ENCODE peak calls at places on chromosome 19, in five cellular contexts. D, L, A, C and J are unnamed samples. For H3K4me1 and H3K9me3, the result is how much of the 10 kb centered on the place peaks cover.

GRCh38 chr19:52963229-52963760 is 614 bp upstream of the ZNF816 start:
- DNase-seq in A (no peak), C (no peak), L (peak), D (peak), J (peak)

GRCh38 chr19:31725051-31725450 is 375.8 kb upstream of the TSHZ3 start:
- DNase-seq in L (no peak), C (no peak), D (no peak), A (no peak), J (no peak)

GRCh38 chr19:47663911-47664771 is 49.1 kb upstream of the EHD2 start:
- DNase-seq in D (no peak), L (peak), C (peak), A (no peak), J (peak)

GRCh38 chr19:958967-959685 is 25.0 kb upstream of the WDR18 start:
- DNase-seq in L (no peak), A (no peak), C (no peak), D (no peak), J (no peak)

GRCh38 chr19:8074501-8074900 is 21.9 kb downstream of the CCL25 start:
- DNase-seq in C (no peak), L (no peak), D (peak), A (no peak), J (no peak)

GRCh38 chr19:41328157-41328817 is 18.3 kb downstream of the CCDC97 start:
- DNase-seq in D (no peak), L (no peak), A (no peak), C (no peak), J (no peak)

GRCh38 chr19:33809960-33810359 is 13.3 kb downstream of the KCTD15 start:
- DNase-seq in C (no peak), D (no peak), L (no peak), A (no peak), J (no peak)

GRCh38 chr19:35039881-35040456 is 1.6 kb upstream of the HPN start:
- DNase-seq in D (no peak), A (no peak), C (no peak), L (no peak), J (no peak)

GRCh38 chr19:15862444-15862843 is 35.4 kb downstream of the CYP4F2 start:
- DNase-seq in C (no peak), L (no peak), D (no peak), A (no peak), J (no peak)

GRCh38 chr19:35856546-35857149 is at the start of gene KIRREL2:
- DNase-seq in D (peak), A (no peak), C (no peak), L (peak), J (no peak)

GRCh38 chr19:52492991-52493470 is 34.4 kb upstream of the ZNF808 start:
- DNase-seq in A (no peak), L (no peak), C (no peak), D (peak), J (no peak)

GRCh38 chr19:35704218-35704617 is at the start of gene ZBTB32:
- DNase-seq in D (peak), C (no peak), L (no peak), A (no peak), J (peak)

GRCh38 chr19:2138061-2138728 is 13.2 kb downstream of the AP3D1 start:
- DNase-seq in A (no peak), L (no peak), C (no peak), D (no peak), J (no peak)

GRCh38 chr19:42178791-42179500 is 38.5 kb downstream of the DEDD2 start:
- DNase-seq in C (no peak), D (peak), A (no peak), L (no peak), J (no peak)

GRCh38 chr19:47618771-47619170 is 9.8 kb downstream of the BICRA start:
- DNase-seq in D (no peak), L (no peak), C (peak), A (no peak), J (no peak)

GRCh38 chr19:14048439-14049153 is 13.3 kb downstream of the PALM3 start:
- DNase-seq in A (peak), D (peak), C (no peak), L (no peak), J (peak)

GRCh38 chr19:42132030-42132628 is at the start of gene POU2F2:
- DNase-seq in D (peak), C (no peak), A (peak), L (peak), J (peak)

DNA sequence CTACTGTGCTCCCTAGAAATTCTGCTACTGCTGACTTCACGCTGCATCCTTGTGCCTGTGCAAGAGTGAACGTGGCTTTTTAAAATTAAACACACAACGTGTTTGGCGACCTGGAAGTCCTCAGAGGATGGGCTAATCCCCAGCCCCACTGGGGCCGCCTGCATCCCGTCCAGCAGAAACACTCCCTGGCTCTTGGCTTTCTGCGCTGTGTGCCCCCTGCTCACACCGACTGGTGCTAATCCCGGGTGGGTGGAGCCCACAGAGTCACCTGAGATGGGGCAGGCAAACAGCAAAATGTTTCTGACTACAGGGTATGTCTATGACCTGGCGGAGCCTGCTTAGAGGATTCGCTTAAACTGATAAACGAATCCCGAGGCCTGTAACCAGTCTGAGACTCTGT is 15.1 kb downstream of the CAPS start:
- DNase-seq in D (no peak), C (no peak), L (no peak), A (no peak), J (no peak)
- H3K4me1 ChIP-seq in D (under half), C (under half), L (under half), A (under half), J (under half)

GRCh38 chr19:46205183-46205984 is 24.2 kb upstream of the IGFL1 start:
- DNase-seq in A (no peak), C (no peak), D (no peak), L (no peak), J (no peak)

GRCh38 chr19:46204008-46204407 is 25.5 kb upstream of the IGFL1 start:
- DNase-seq in D (no peak), C (no peak), A (no peak), L (no peak), J (no peak)

GRCh38 chr19:46209051-46209450 is 20.5 kb upstream of the IGFL1 start:
- DNase-seq in D (no peak), L (no peak), C (no peak), A (no peak), J (no peak)

GRCh38 chr19:46202872-46203860 is 26.4 kb upstream of the IGFL1 start:
- DNase-seq in D (no peak), C (no peak), A (no peak), L (no peak), J (no peak)

DNA sequence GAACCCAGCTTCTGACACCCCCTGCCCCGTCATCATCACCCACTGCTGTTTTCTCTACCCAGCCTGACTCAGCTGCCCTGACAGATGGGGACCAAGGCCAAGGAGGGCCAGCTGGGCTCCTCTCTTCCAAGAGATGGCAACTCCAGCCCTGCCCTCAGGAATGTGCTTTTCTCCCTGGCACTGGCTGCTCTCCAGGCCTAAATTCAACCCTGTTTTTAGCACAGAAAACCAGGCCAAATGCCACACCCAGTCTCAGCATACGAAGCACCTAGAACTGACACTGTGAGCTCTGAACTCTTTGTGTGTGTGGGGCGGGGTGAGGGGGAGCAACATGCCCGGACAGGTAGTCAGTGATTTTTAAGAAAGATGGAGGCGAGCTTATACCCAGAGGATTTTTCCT is 23.4 kb upstream of the IGFL1 start:
- DNase-seq in L (no peak), C (no peak), A (no peak), D (no peak), J (no peak)
- H3K4me3 ChIP-seq in L (no peak), C (no peak), A (no peak), D (no peak), J (no peak)

GRCh38 chr19:55461974-55462628 is 659 bp upstream of the ISOC2 start:
- DNase-seq in D (no peak), L (peak), C (no peak), A (no peak), J (no peak)
- H3K9me3 ChIP-seq in D (under half), L (under half), C (under half), A (under half), J (under half)

GRCh38 chr19:6501740-6502648 is at the start of gene TUBB4A:
- DNase-seq in L (no peak), C (no peak), D (peak), A (no peak), J (no peak)

GRCh38 chr19:6498294-6499036 is 3.6 kb downstream of the TUBB4A start:
- DNase-seq in C (no peak), A (no peak), L (no peak), D (no peak), J (no peak)

GRCh38 chr19:6495947-6496346 is 6.2 kb downstream of the TUBB4A start:
- DNase-seq in D (no peak), A (no peak), C (no peak), L (no peak), J (no peak)

GRCh38 chr19:6500837-6501739 is 1.0 kb downstream of the TUBB4A start:
- DNase-seq in A (no peak), D (peak), C (no peak), L (no peak), J (no peak)

DNA sequence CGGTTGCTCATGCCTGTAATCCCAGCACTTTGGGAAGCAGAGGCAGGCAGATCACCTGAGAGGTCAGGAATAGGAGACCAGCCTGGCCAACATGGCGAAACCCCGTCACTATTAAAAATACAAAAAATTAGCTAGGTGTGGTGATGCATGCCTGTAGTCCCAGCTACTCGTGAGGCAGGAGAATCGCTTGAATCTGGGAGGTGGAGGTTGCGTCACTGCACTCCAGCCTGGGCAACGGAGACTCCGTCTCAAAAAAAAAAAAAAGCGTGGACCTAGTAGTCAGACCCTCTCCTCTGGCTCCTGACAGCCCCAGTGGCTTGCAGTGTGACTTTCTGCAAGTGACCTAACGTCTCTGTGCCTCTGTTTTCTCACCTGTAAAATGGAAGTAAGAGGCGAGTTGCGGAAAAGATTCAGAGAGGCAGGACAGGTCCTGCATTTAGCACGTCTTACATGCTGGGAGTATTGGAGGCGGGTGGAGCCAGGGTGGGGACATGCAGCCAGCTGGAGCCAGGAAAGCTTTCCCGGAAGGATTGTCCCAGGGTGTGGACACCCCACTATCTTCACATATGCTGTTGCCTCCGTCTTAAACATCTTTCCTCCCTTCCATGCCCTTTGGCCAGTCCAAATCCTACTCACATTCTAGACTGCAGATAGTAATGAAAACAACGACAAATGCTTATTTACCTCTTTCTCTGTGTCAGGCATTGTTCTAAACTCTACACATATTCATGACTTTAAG is 2.9 kb downstream of the TUBB4A start:
- DNase-seq in L (no peak), D (no peak), A (no peak), C (no peak), J (no peak)
- H3K4me1 ChIP-seq in L (under half), D (under half), A (under half), C (under half), J (under half)

DNA sequence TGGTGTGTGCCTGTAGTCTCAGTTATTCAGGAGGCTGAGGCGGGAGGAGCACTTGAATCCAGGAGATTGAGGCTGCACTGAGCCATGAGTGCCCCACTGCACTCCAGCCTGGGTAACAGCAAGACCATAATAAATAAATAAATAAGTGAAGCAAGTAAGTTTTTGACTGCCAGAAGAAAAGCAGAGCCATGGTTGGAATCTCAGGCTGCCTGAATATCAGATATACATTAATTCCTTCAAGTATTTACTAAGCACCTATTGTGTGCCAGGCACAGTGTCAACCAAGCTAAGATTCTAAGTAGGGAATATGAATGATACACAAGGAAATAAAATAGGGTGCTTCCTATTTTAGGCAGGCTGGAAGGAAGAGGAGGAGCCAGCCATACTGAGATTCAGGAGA is 1.4 kb downstream of the GDF15 start:
- DNase-seq in D (no peak), L (no peak), A (no peak), C (no peak), J (no peak)
- H3K4me3 ChIP-seq in D (no peak), L (peak), A (no peak), C (no peak), J (peak)

DNA sequence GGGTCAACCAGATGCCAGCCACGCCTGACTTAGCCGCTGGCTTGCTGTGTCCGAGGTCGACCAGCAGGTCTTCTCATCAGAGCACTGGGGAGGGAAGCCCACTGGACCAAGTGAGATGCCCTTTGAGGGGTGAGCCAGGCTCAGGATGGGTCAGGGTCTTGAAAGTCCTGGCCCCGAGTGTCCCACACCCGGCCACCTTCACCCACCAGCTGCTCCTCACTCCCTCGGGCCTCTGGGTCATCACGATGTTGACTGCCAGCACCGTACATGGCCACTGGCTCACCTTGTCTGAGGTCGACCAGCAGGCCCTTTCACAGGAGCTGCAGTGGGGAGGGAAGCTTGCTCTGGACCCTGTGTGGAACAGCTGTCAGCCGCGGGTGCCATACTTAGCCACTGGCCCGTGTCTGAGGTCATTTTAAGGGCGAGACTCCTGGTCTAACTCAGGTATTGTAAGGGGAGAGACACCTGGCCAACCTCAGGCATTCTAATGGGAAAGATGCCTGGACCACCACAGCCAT is 1361.3 kb downstream of the UQCRFS1 start:
- DNase-seq in A (no peak), D (no peak), C (no peak), L (no peak), J (no peak)
- H3K9me3 ChIP-seq in A (under half), D (under half), C (under half), L (under half), J (under half)

GRCh38 chr19:38030681-38031422 is 123.8 kb downstream of the SIPA1L3 start:
- DNase-seq in C (no peak), L (no peak), A (no peak), D (no peak), J (no peak)

GRCh38 chr19:38032151-38032550 is 125.1 kb downstream of the SIPA1L3 start:
- DNase-seq in L (no peak), D (no peak), C (no peak), A (no peak), J (no peak)

GRCh38 chr19:38032951-38033350 is 125.9 kb downstream of the SIPA1L3 start:
- DNase-seq in D (no peak), C (no peak), L (no peak), A (no peak), J (no peak)

GRCh38 chr19:38033658-38034150 is 126.7 kb downstream of the SIPA1L3 start:
- DNase-seq in D (peak), L (no peak), A (no peak), C (no peak), J (no peak)

DNA sequence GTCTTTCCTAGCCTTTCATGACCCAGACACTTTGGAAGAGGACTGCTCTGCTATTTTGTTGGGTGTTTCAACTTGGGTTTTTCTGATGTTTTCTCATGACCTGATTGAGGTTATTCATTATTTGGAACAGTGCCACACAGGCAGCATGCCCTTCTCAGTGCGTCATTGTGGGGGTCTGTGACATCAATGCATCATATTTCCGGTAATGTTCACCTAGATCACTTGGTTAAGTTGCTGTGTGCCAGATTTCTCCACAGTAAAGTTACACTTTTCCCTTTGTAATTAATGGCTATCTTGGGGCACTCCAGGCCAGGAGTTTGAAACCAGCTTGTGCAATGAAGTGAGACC is 124.4 kb downstream of the SIPA1L3 start:
- DNase-seq in L (no peak), D (no peak), C (no peak), A (no peak), J (no peak)
- H3K4me1 ChIP-seq in L (under half), D (under half), C (under half), A (under half), J (under half)

GRCh38 chr19:12836529-12836863 is 1.8 kb upstream of the MAST1 start:
- DNase-seq in C (no peak), L (no peak), A (no peak), D (no peak), J (no peak)

GRCh38 chr19:12837225-12837624 is 1.1 kb upstream of the MAST1 start:
- DNase-seq in C (no peak), D (no peak), A (no peak), L (no peak), J (no peak)

GRCh38 chr19:12838893-12839656 is 760 bp downstream of the MAST1 start:
- DNase-seq in A (no peak), C (no peak), D (peak), L (no peak), J (no peak)

GRCh38 chr19:12840091-12841079 is 2.1 kb downstream of the MAST1 start:
- DNase-seq in C (no peak), D (peak), L (peak), A (no peak), J (peak)

GRCh38 chr19:12838182-12838890 is at the start of gene MAST1:
- DNase-seq in D (peak), A (peak), L (no peak), C (no peak), J (peak)
- H3K4me3 ChIP-seq in D (peak), A (peak), L (no peak), C (peak), J (no peak)

GRCh38 chr19:56877069-56877715 is 36.7 kb upstream of the PEG3 start:
- DNase-seq in D (no peak), C (no peak), A (no peak), L (no peak), J (no peak)
- H3K9me3 ChIP-seq in D (half or more), C (under half), A (under half), L (under half), J (under half)

DNA sequence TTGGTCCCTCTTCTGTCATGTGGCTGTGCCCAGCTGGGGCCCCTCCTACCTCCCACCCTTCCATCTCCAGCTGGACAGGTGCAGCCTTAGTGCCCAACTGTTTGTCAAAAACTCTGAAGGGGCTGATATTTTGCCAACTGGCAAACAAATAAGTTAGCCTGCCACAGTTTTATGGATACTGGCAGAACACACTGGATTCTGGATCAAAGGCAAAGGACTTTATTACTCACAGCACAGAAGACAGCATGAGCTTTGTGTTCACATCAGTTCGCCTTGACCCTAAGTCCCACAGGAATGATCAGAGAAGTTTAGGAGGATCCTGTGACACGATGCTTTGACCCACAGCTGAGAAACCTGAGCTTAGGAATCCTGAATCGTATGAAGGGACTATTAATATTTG is 16.4 kb downstream of the KLK2 start:
- DNase-seq in A (no peak), L (no peak), C (no peak), D (no peak), J (peak)
- H3K4me1 ChIP-seq in A (under half), L (under half), C (under half), D (under half), J (under half)